ENCODE peak calls at places on chromosomes 1 and 21, in four cellular contexts. Z is germinal center, U is Right ventricle myocardium superior, N is progenitor cell of endocrine pancreas. S is an unnamed sample.
A peak's percentile ranks its signal among the peaks of the same experiment; 100 is the strongest.

GRCh38 chr1:219792337-219793021 is 135.9 kb downstream of the SLC30A10 start:
- DNase-seq in U (no peak), Z (no peak), N (no peak), S (no peak)

GRCh38 chr1:145871994-145872411 is 13.1 kb upstream of the PIAS3 start:
- DNase-seq in U (peak; percentile 68), Z (peak; percentile 50), N (no peak), S (no peak)

GRCh38 chr1:110565565-110565964 is 40.6 kb downstream of the KCNA2 start:
- DNase-seq in Z (no peak), U (no peak), N (no peak), S (no peak)

GRCh38 chr1:174953657-174954435 is 45.9 kb upstream of the CACYBP start:
- DNase-seq in N (no peak), Z (no peak), U (no peak), S (peak; percentile 31)

GRCh38 chr1:159992161-159992560 is 38.1 kb upstream of the SLAMF9 start:
- DNase-seq in Z (no peak), U (no peak), N (no peak), S (no peak)

GRCh38 chr1:173064011-173064410 is 13.3 kb upstream of the TNFSF18 start:
- DNase-seq in Z (no peak), U (no peak), N (no peak), S (no peak)

GRCh38 chr1:100584761-100585745 is 47.1 kb downstream of the GPR88 start:
- DNase-seq in U (no peak), N (no peak), Z (no peak), S (no peak)

GRCh38 chr21:42641311-42642218 is 11.9 kb upstream of the PDE9A start:
- DNase-seq in U (peak; percentile 21), N (no peak), Z (no peak), S (no peak)

GRCh38 chr1:175530981-175531380 is 212.4 kb downstream of the TNR start:
- DNase-seq in U (no peak), Z (no peak), N (no peak), S (no peak)

GRCh38 chr1:114388432-114389003 is 122.5 kb downstream of the TRIM33 start:
- DNase-seq in N (no peak), Z (no peak), U (no peak), S (no peak)

GRCh38 chr21:35120631-35121180 is 71.6 kb upstream of the RUNX1 start:
- DNase-seq in Z (no peak), U (no peak), N (no peak), S (no peak)

GRCh38 chr21:35273331-35273730 is 224.2 kb upstream of the RUNX1 start:
- DNase-seq in U (no peak), N (no peak), Z (no peak), S (no peak)

GRCh38 chr1:225424562-225425210 is 3.2 kb downstream of the LBR start:
- DNase-seq in U (no peak), N (no peak), Z (no peak), S (no peak)

GRCh38 chr1:12434174-12434573 is 183.8 kb downstream of the DHRS3 start:
- DNase-seq in U (no peak), Z (no peak), N (no peak), S (no peak)

GRCh38 chr1:156045070-156045469 is 8.5 kb downstream of the UBQLN4 start:
- DNase-seq in N (no peak), Z (no peak), U (no peak), S (no peak)

GRCh38 chr1:100502052-100502792 is 35.7 kb upstream of the GPR88 start:
- DNase-seq in Z (no peak), U (no peak), N (no peak), S (no peak)

GRCh38 chr1:66360285-66360724 is 173.6 kb upstream of the SGIP1 start:
- DNase-seq in U (no peak), Z (no peak), N (no peak), S (no peak)

GRCh38 chr1:193625255-193625654 is 438.8 kb upstream of the B3GALT2 start:
- DNase-seq in Z (no peak), U (no peak), N (no peak), S (no peak)

GRCh38 chr1:230641900-230642262 is 400 bp upstream of the COG2 start:
- DNase-seq in U (peak; percentile 47), N (no peak), Z (no peak), S (no peak)

GRCh38 chr1:12128120-12128519 is 38.7 kb upstream of the TNFRSF1B start:
- DNase-seq in N (no peak), Z (no peak), U (no peak), S (no peak)

GRCh38 chr1:210362526-210362925 is 33.8 kb downstream of the HHAT start:
- DNase-seq in U (no peak), Z (no peak), N (no peak), S (no peak)

S was measured in body of pancreas.